ENCODE peak calls at places on chromosome 14, in ten cellular contexts. One of them, this sample, is unnamed.
A peak's percentile ranks its signal among the peaks of the same experiment; 100 is the strongest.

GRCh38 chr14:99239661-99240092 is 32.3 kb downstream of the BCL11B start:
- DNase-seq in colonic mucosa: no peak
- DNase-seq in H1: no peak
- DNase-seq in A549: no peak
- DNase-seq in cardiac muscle cell: no peak
- DNase-seq in stomach: no peak
- DNase-seq in brain microvascular endothelial cell: no peak
- DNase-seq in foreskin fibroblast: no peak
- DNase-seq in choroid plexus epithelial cell: no peak
- DNase-seq in GM23338: no peak
- DNase-seq in this sample: no peak

GRCh38 chr14:56659964-56660551 is 80.5 kb downstream of the TMEM260 start:
- DNase-seq in colonic mucosa: no peak
- DNase-seq in H1: no peak
- DNase-seq in A549: peak; percentile 57
- DNase-seq in cardiac muscle cell: peak; percentile 60
- DNase-seq in stomach: no peak
- DNase-seq in brain microvascular endothelial cell: peak; percentile 39
- DNase-seq in foreskin fibroblast: peak; percentile 64
- DNase-seq in choroid plexus epithelial cell: peak; percentile 76
- DNase-seq in GM23338: peak; percentile 73
- DNase-seq in this sample: peak; percentile 44

GRCh38 chr14:87073880-87074570 is 919.0 kb downstream of the GALC start:
- DNase-seq in colonic mucosa: no peak
- DNase-seq in H1: no peak
- DNase-seq in A549: no peak
- DNase-seq in cardiac muscle cell: no peak
- DNase-seq in stomach: no peak
- DNase-seq in brain microvascular endothelial cell: no peak
- DNase-seq in foreskin fibroblast: no peak
- DNase-seq in choroid plexus epithelial cell: no peak
- DNase-seq in GM23338: no peak
- DNase-seq in this sample: no peak

GRCh38 chr14:99249389-99249788 is 22.6 kb downstream of the BCL11B start:
- DNase-seq in colonic mucosa: no peak
- DNase-seq in H1: no peak
- DNase-seq in A549: no peak
- DNase-seq in cardiac muscle cell: no peak
- DNase-seq in stomach: no peak
- DNase-seq in brain microvascular endothelial cell: no peak
- DNase-seq in foreskin fibroblast: no peak
- DNase-seq in choroid plexus epithelial cell: no peak
- DNase-seq in GM23338: no peak
- DNase-seq in this sample: no peak

GRCh38 chr14:104865631-104866441 is 768 bp downstream of the CEP170B start:
- DNase-seq in colonic mucosa: peak; percentile 79
- DNase-seq in H1: peak; percentile 77
- DNase-seq in A549: peak; percentile 58
- DNase-seq in cardiac muscle cell: peak; percentile 73
- DNase-seq in stomach: peak; percentile 78
- DNase-seq in brain microvascular endothelial cell: peak; percentile 57
- DNase-seq in foreskin fibroblast: peak; percentile 93
- DNase-seq in choroid plexus epithelial cell: peak; percentile 60
- DNase-seq in GM23338: peak; percentile 86
- DNase-seq in this sample: peak; percentile 67

GRCh38 chr14:50397461-50398196 is 948 bp upstream of the CDKL1 start:
- DNase-seq in colonic mucosa: peak; percentile 54
- DNase-seq in H1: no peak
- DNase-seq in A549: peak; percentile 48
- DNase-seq in cardiac muscle cell: no peak
- DNase-seq in stomach: no peak
- DNase-seq in brain microvascular endothelial cell: no peak
- DNase-seq in foreskin fibroblast: peak; percentile 52
- DNase-seq in choroid plexus epithelial cell: no peak
- DNase-seq in GM23338: peak; percentile 21
- DNase-seq in this sample: peak; percentile 16

GRCh38 chr14:54329082-54329695 is 67.6 kb upstream of the CDKN3 start:
- DNase-seq in colonic mucosa: peak; percentile 41
- DNase-seq in H1: peak; percentile 62
- DNase-seq in A549: peak; percentile 70
- DNase-seq in cardiac muscle cell: peak; percentile 80
- DNase-seq in stomach: peak; percentile 33
- DNase-seq in brain microvascular endothelial cell: peak; percentile 36
- DNase-seq in foreskin fibroblast: peak; percentile 89
- DNase-seq in choroid plexus epithelial cell: peak; percentile 82
- DNase-seq in GM23338: peak; percentile 92
- DNase-seq in this sample: peak; percentile 78

GRCh38 chr14:72518809-72519377 is 375.0 kb downstream of the DPF3 start:
- DNase-seq in colonic mucosa: no peak
- DNase-seq in H1: no peak
- DNase-seq in A549: no peak
- DNase-seq in cardiac muscle cell: no peak
- DNase-seq in stomach: no peak
- DNase-seq in brain microvascular endothelial cell: no peak
- DNase-seq in foreskin fibroblast: no peak
- DNase-seq in choroid plexus epithelial cell: no peak
- DNase-seq in GM23338: no peak
- DNase-seq in this sample: no peak

GRCh38 chr14:101719708-101720107 is 41.8 kb upstream of the PPP2R5C start:
- DNase-seq in colonic mucosa: peak; percentile 17
- DNase-seq in H1: no peak
- DNase-seq in A549: no peak
- DNase-seq in cardiac muscle cell: no peak
- DNase-seq in stomach: peak; percentile 22
- DNase-seq in brain microvascular endothelial cell: no peak
- DNase-seq in foreskin fibroblast: no peak
- DNase-seq in choroid plexus epithelial cell: no peak
- DNase-seq in GM23338: peak; percentile 64
- DNase-seq in this sample: no peak

GRCh38 chr14:90193925-90194324 is 62.4 kb upstream of the PSMC1 start:
- DNase-seq in colonic mucosa: peak; percentile 18
- DNase-seq in H1: peak; percentile 77
- DNase-seq in A549: peak; percentile 23
- DNase-seq in cardiac muscle cell: no peak
- DNase-seq in stomach: no peak
- DNase-seq in brain microvascular endothelial cell: no peak
- DNase-seq in foreskin fibroblast: no peak
- DNase-seq in choroid plexus epithelial cell: peak; percentile 2
- DNase-seq in GM23338: peak; percentile 81
- DNase-seq in this sample: no peak

GRCh38 chr14:28770574-28770973 is 4.0 kb downstream of the FOXG1 start:
- DNase-seq in colonic mucosa: no peak
- DNase-seq in H1: no peak
- DNase-seq in A549: no peak
- DNase-seq in cardiac muscle cell: no peak
- DNase-seq in stomach: no peak
- DNase-seq in brain microvascular endothelial cell: no peak
- DNase-seq in foreskin fibroblast: no peak
- DNase-seq in choroid plexus epithelial cell: no peak
- DNase-seq in GM23338: no peak
- DNase-seq in this sample: no peak

GRCh38 chr14:28769358-28769757 is 2.8 kb downstream of the FOXG1 start:
- DNase-seq in colonic mucosa: no peak
- DNase-seq in H1: no peak
- DNase-seq in A549: no peak
- DNase-seq in cardiac muscle cell: no peak
- DNase-seq in stomach: no peak
- DNase-seq in brain microvascular endothelial cell: no peak
- DNase-seq in foreskin fibroblast: no peak
- DNase-seq in choroid plexus epithelial cell: no peak
- DNase-seq in GM23338: no peak
- DNase-seq in this sample: no peak

GRCh38 chr14:28768549-28768870 is 1.9 kb downstream of the FOXG1 start:
- DNase-seq in colonic mucosa: no peak
- DNase-seq in H1: no peak
- DNase-seq in A549: no peak
- DNase-seq in cardiac muscle cell: no peak
- DNase-seq in stomach: no peak
- DNase-seq in brain microvascular endothelial cell: no peak
- DNase-seq in foreskin fibroblast: no peak
- DNase-seq in choroid plexus epithelial cell: no peak
- DNase-seq in GM23338: no peak
- DNase-seq in this sample: no peak

GRCh38 chr14:28771168-28771567 is 4.6 kb downstream of the FOXG1 start:
- DNase-seq in colonic mucosa: no peak
- DNase-seq in H1: no peak
- DNase-seq in A549: no peak
- DNase-seq in cardiac muscle cell: no peak
- DNase-seq in stomach: no peak
- DNase-seq in brain microvascular endothelial cell: no peak
- DNase-seq in foreskin fibroblast: no peak
- DNase-seq in choroid plexus epithelial cell: no peak
- DNase-seq in GM23338: no peak
- DNase-seq in this sample: no peak

GRCh38 chr14:28770061-28770460 is 3.5 kb downstream of the FOXG1 start:
- DNase-seq in colonic mucosa: no peak
- DNase-seq in H1: no peak
- DNase-seq in A549: no peak
- DNase-seq in cardiac muscle cell: no peak
- DNase-seq in stomach: no peak
- DNase-seq in brain microvascular endothelial cell: no peak
- DNase-seq in foreskin fibroblast: no peak
- DNase-seq in choroid plexus epithelial cell: no peak
- DNase-seq in GM23338: no peak
- DNase-seq in this sample: no peak
- H3K4me3 ChIP-seq in colonic mucosa: no peak overlapping the region
- H3K4me3 ChIP-seq in H1: no peak overlapping the region
- H3K4me3 ChIP-seq in A549: no peak overlapping the region
- H3K4me3 ChIP-seq in cardiac muscle cell: no peak overlapping the region
- H3K4me3 ChIP-seq in stomach: no peak overlapping the region
- H3K4me3 ChIP-seq in brain microvascular endothelial cell: no peak overlapping the region
- H3K4me3 ChIP-seq in foreskin fibroblast: no peak overlapping the region
- H3K4me3 ChIP-seq in choroid plexus epithelial cell: no peak overlapping the region
- H3K4me3 ChIP-seq in GM23338: no peak overlapping the region
- H3K4me3 ChIP-seq in this sample: peak overlapping the region; percentile 44

DNA sequence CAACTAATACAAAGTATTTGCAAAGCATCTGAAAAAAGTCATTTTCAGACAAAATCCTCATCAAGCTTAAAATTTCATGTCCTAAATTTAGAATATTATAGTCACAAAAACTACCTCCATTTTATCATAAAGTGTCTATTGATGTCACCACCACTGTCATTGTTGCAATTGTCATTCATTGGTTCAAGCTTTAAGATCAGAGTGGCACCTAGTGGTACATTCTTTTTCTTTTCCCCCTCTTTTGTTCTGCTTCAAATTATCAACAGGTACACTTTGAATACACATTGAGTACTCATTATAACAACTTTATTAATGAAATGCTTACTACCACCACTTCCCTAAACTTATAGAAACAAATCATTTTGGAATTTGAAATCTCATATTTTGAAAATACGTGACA is 379.8 kb downstream of the SEC23A start:
- DNase-seq in colonic mucosa: no peak
- DNase-seq in H1: no peak
- DNase-seq in A549: no peak
- DNase-seq in cardiac muscle cell: no peak
- DNase-seq in stomach: no peak
- DNase-seq in brain microvascular endothelial cell: no peak
- DNase-seq in foreskin fibroblast: no peak
- DNase-seq in choroid plexus epithelial cell: no peak
- DNase-seq in GM23338: no peak
- DNase-seq in this sample: no peak
- TF ChIP-seq CTCF in colonic mucosa: no peak
- TF ChIP-seq CTCF in H1: no peak
- TF ChIP-seq CTCF in A549: no peak
- TF ChIP-seq CTCF in cardiac muscle cell: no peak
- TF ChIP-seq CTCF in stomach: no peak
- TF ChIP-seq CTCF in brain microvascular endothelial cell: no peak
- TF ChIP-seq CTCF in foreskin fibroblast: no peak
- TF ChIP-seq CTCF in choroid plexus epithelial cell: no peak
- TF ChIP-seq CTCF in GM23338: no peak
- TF ChIP-seq CTCF in this sample: no peak

GRCh38 chr14:70665448-70666363 is 24.0 kb downstream of the TTC9 start:
- DNase-seq in colonic mucosa: peak; percentile 81
- DNase-seq in H1: no peak
- DNase-seq in A549: peak; percentile 43
- DNase-seq in cardiac muscle cell: no peak
- DNase-seq in stomach: peak; percentile 91
- DNase-seq in brain microvascular endothelial cell: no peak
- DNase-seq in foreskin fibroblast: no peak
- DNase-seq in choroid plexus epithelial cell: peak; percentile 20
- DNase-seq in GM23338: no peak
- DNase-seq in this sample: no peak
- H3K4me3 ChIP-seq in colonic mucosa: no peak overlapping the region
- H3K4me3 ChIP-seq in H1: no peak overlapping the region
- H3K4me3 ChIP-seq in A549: no peak overlapping the region
- H3K4me3 ChIP-seq in cardiac muscle cell: no peak overlapping the region
- H3K4me3 ChIP-seq in stomach: no peak overlapping the region
- H3K4me3 ChIP-seq in brain microvascular endothelial cell: no peak overlapping the region
- H3K4me3 ChIP-seq in foreskin fibroblast: no peak overlapping the region
- H3K4me3 ChIP-seq in choroid plexus epithelial cell: no peak overlapping the region
- H3K4me3 ChIP-seq in GM23338: no peak overlapping the region
- H3K4me3 ChIP-seq in this sample: no peak overlapping the region

GRCh38 chr14:31787377-31787776 is 226.2 kb downstream of the NUBPL start:
- DNase-seq in colonic mucosa: no peak
- DNase-seq in H1: no peak
- DNase-seq in A549: peak; percentile 50
- DNase-seq in cardiac muscle cell: no peak
- DNase-seq in stomach: no peak
- DNase-seq in brain microvascular endothelial cell: peak; percentile 19
- DNase-seq in foreskin fibroblast: no peak
- DNase-seq in choroid plexus epithelial cell: peak; percentile 38
- DNase-seq in GM23338: no peak
- DNase-seq in this sample: no peak

GRCh38 chr14:31781578-31781977 is 220.4 kb downstream of the NUBPL start:
- DNase-seq in colonic mucosa: no peak
- DNase-seq in H1: no peak
- DNase-seq in A549: peak; percentile 26
- DNase-seq in cardiac muscle cell: no peak
- DNase-seq in stomach: no peak
- DNase-seq in brain microvascular endothelial cell: no peak
- DNase-seq in foreskin fibroblast: no peak
- DNase-seq in choroid plexus epithelial cell: no peak
- DNase-seq in GM23338: peak; percentile 45
- DNase-seq in this sample: peak; percentile 51

GRCh38 chr14:31788340-31788739 is 227.1 kb downstream of the NUBPL start:
- DNase-seq in colonic mucosa: no peak
- DNase-seq in H1: no peak
- DNase-seq in A549: peak; percentile 1
- DNase-seq in cardiac muscle cell: no peak
- DNase-seq in stomach: no peak
- DNase-seq in brain microvascular endothelial cell: no peak
- DNase-seq in foreskin fibroblast: no peak
- DNase-seq in choroid plexus epithelial cell: peak; percentile 14
- DNase-seq in GM23338: no peak
- DNase-seq in this sample: no peak

DNA sequence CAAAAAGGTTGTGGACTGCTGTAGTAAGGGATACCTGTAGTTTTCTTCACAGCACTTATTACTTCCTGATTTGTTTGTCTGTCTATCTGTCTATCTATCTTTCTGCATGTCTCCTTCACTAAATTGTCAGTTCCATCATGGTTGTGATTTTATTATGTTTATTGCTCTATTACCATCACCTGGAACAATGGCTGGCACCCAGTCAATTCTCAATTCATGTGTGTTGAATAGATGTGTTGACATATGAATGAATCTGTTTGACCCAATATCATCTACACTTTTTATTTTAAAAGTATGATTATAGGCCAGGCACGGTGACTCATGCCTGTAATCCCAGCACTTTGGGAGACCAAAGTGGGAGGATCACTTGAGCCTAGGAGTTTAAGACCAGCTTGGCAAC is 224.4 kb downstream of the NUBPL start:
- DNase-seq in colonic mucosa: no peak
- DNase-seq in H1: no peak
- DNase-seq in A549: no peak
- DNase-seq in cardiac muscle cell: no peak
- DNase-seq in stomach: no peak
- DNase-seq in brain microvascular endothelial cell: no peak
- DNase-seq in foreskin fibroblast: no peak
- DNase-seq in choroid plexus epithelial cell: no peak
- DNase-seq in GM23338: no peak
- DNase-seq in this sample: no peak
- TF ChIP-seq CTCF in colonic mucosa: no peak
- TF ChIP-seq CTCF in H1: no peak
- TF ChIP-seq CTCF in A549: no peak
- TF ChIP-seq CTCF in cardiac muscle cell: no peak
- TF ChIP-seq CTCF in stomach: no peak
- TF ChIP-seq CTCF in brain microvascular endothelial cell: no peak
- TF ChIP-seq CTCF in foreskin fibroblast: no peak
- TF ChIP-seq CTCF in choroid plexus epithelial cell: no peak
- TF ChIP-seq CTCF in GM23338: no peak
- TF ChIP-seq CTCF in this sample: no peak

This sample was measured in astrocyte of the spinal cord.